ENCODE peak calls at places on chromosomes 12 and 14, in eight cellular contexts. One of them, this sample, is unnamed.

GRCh38 chr12:88472248-88472647 is 108.0 kb downstream of the KITLG start:
- DNase-seq in astrocyte: peak
- DNase-seq in GM23248: peak
- DNase-seq in H7: no peak
- DNase-seq in AG04449: no peak
- DNase-seq in LNCaP clone FGC: no peak
- DNase-seq in HepG2: no peak
- DNase-seq in mammary epithelial cell: no peak
- DNase-seq in this sample: peak

GRCh38 chr12:120466560-120467315 is 2.8 kb downstream of the SRSF9 start:
- DNase-seq in AG04449: no peak
- DNase-seq in H7: no peak
- DNase-seq in LNCaP clone FGC: no peak
- DNase-seq in GM23248: peak
- DNase-seq in HepG2: peak
- DNase-seq in mammary epithelial cell: peak
- DNase-seq in astrocyte: no peak
- DNase-seq in this sample: no peak

GRCh38 chr14:105139212-105139825 is 29.3 kb downstream of the JAG2 start:
- DNase-seq in HepG2: no peak
- DNase-seq in H7: no peak
- DNase-seq in LNCaP clone FGC: no peak
- DNase-seq in AG04449: no peak
- DNase-seq in GM23248: no peak
- DNase-seq in astrocyte: no peak
- DNase-seq in mammary epithelial cell: no peak
- DNase-seq in this sample: no peak

GRCh38 chr14:103825103-103825502 is 22.3 kb downstream of the PPP1R13B start:
- DNase-seq in H7: no peak
- DNase-seq in astrocyte: no peak
- DNase-seq in AG04449: no peak
- DNase-seq in GM23248: no peak
- DNase-seq in HepG2: peak
- DNase-seq in LNCaP clone FGC: no peak
- DNase-seq in mammary epithelial cell: no peak
- DNase-seq in this sample: no peak

GRCh38 chr14:58833634-58834378 is 196.0 kb downstream of the DACT1 start:
- DNase-seq in astrocyte: no peak
- DNase-seq in GM23248: no peak
- DNase-seq in AG04449: no peak
- DNase-seq in HepG2: no peak
- DNase-seq in LNCaP clone FGC: no peak
- DNase-seq in H7: no peak
- DNase-seq in mammary epithelial cell: no peak
- DNase-seq in this sample: no peak

GRCh38 chr12:88663001-88663400 is 82.7 kb upstream of the KITLG start:
- DNase-seq in LNCaP clone FGC: no peak
- DNase-seq in astrocyte: no peak
- DNase-seq in GM23248: peak
- DNase-seq in HepG2: no peak
- DNase-seq in H7: no peak
- DNase-seq in mammary epithelial cell: no peak
- DNase-seq in AG04449: no peak
- DNase-seq in this sample: no peak

GRCh38 chr12:8078916-8079315 is 3.2 kb upstream of the NECAP1 start:
- DNase-seq in HepG2: no peak
- DNase-seq in mammary epithelial cell: no peak
- DNase-seq in AG04449: no peak
- DNase-seq in H7: no peak
- DNase-seq in LNCaP clone FGC: no peak
- DNase-seq in astrocyte: no peak
- DNase-seq in GM23248: no peak
- DNase-seq in this sample: no peak

GRCh38 chr12:94272280-94272679 is 123.9 kb downstream of the PLXNC1 start:
- DNase-seq in AG04449: no peak
- DNase-seq in H7: no peak
- DNase-seq in GM23248: no peak
- DNase-seq in HepG2: no peak
- DNase-seq in astrocyte: no peak
- DNase-seq in LNCaP clone FGC: no peak
- DNase-seq in mammary epithelial cell: no peak
- DNase-seq in this sample: no peak

GRCh38 chr14:64768401-64769095 is 64.3 kb downstream of the PLEKHG3 start:
- DNase-seq in GM23248: no peak
- DNase-seq in astrocyte: no peak
- DNase-seq in mammary epithelial cell: no peak
- DNase-seq in AG04449: no peak
- DNase-seq in HepG2: no peak
- DNase-seq in H7: peak
- DNase-seq in LNCaP clone FGC: no peak
- DNase-seq in this sample: no peak

GRCh38 chr14:84006643-84007137 is 1523.3 kb upstream of the FLRT2 start:
- DNase-seq in GM23248: no peak
- DNase-seq in mammary epithelial cell: no peak
- DNase-seq in H7: no peak
- DNase-seq in astrocyte: no peak
- DNase-seq in AG04449: no peak
- DNase-seq in LNCaP clone FGC: no peak
- DNase-seq in HepG2: no peak
- DNase-seq in this sample: no peak

GRCh38 chr14:103243764-103244737 is 90.0 kb upstream of the EIF5 start:
- DNase-seq in H7: no peak
- DNase-seq in HepG2: peak
- DNase-seq in astrocyte: peak
- DNase-seq in GM23248: no peak
- DNase-seq in LNCaP clone FGC: no peak
- DNase-seq in mammary epithelial cell: peak
- DNase-seq in AG04449: no peak
- DNase-seq in this sample: no peak

GRCh38 chr14:50560929-50561280 is 960 bp downstream of the ATL1 start:
- DNase-seq in mammary epithelial cell: peak
- DNase-seq in HepG2: no peak
- DNase-seq in LNCaP clone FGC: no peak
- DNase-seq in H7: peak
- DNase-seq in astrocyte: peak
- DNase-seq in GM23248: peak
- DNase-seq in AG04449: no peak
- DNase-seq in this sample: no peak

GRCh38 chr12:79206871-79207270 is 342.3 kb downstream of the SYT1 start:
- DNase-seq in H7: no peak
- DNase-seq in mammary epithelial cell: peak
- DNase-seq in GM23248: no peak
- DNase-seq in LNCaP clone FGC: no peak
- DNase-seq in AG04449: no peak
- DNase-seq in HepG2: no peak
- DNase-seq in astrocyte: no peak
- DNase-seq in this sample: no peak

GRCh38 chr12:111469406-111469805 is 63.7 kb downstream of the SH2B3 start:
- DNase-seq in mammary epithelial cell: no peak
- DNase-seq in HepG2: no peak
- DNase-seq in astrocyte: no peak
- DNase-seq in AG04449: no peak
- DNase-seq in GM23248: peak
- DNase-seq in LNCaP clone FGC: no peak
- DNase-seq in H7: no peak
- DNase-seq in this sample: no peak

GRCh38 chr14:90968025-90968424 is 92.4 kb downstream of the RPS6KA5 start:
- DNase-seq in mammary epithelial cell: no peak
- DNase-seq in H7: no peak
- DNase-seq in AG04449: no peak
- DNase-seq in astrocyte: peak
- DNase-seq in LNCaP clone FGC: no peak
- DNase-seq in GM23248: peak
- DNase-seq in HepG2: no peak
- DNase-seq in this sample: no peak

GRCh38 chr14:76456200-76456599 is 80.3 kb downstream of the ESRRB start:
- DNase-seq in HepG2: peak
- DNase-seq in astrocyte: no peak
- DNase-seq in AG04449: no peak
- DNase-seq in mammary epithelial cell: peak
- DNase-seq in H7: peak
- DNase-seq in LNCaP clone FGC: no peak
- DNase-seq in GM23248: peak
- DNase-seq in this sample: no peak

GRCh38 chr12:132146098-132146497 is 1.8 kb downstream of the NOC4L start:
- DNase-seq in astrocyte: no peak
- DNase-seq in LNCaP clone FGC: no peak
- DNase-seq in HepG2: no peak
- DNase-seq in GM23248: no peak
- DNase-seq in mammary epithelial cell: no peak
- DNase-seq in AG04449: no peak
- DNase-seq in H7: no peak
- DNase-seq in this sample: no peak
- H3K4me3 ChIP-seq in astrocyte: no peak
- H3K4me3 ChIP-seq in LNCaP clone FGC: no peak
- H3K4me3 ChIP-seq in HepG2: no peak
- H3K4me3 ChIP-seq in GM23248: no peak
- H3K4me3 ChIP-seq in mammary epithelial cell: no peak
- H3K4me3 ChIP-seq in AG04449: no peak
- H3K4me3 ChIP-seq in H7: no peak
- H3K4me3 ChIP-seq in this sample: no peak

GRCh38 chr12:62581288-62582064 is 114.8 kb downstream of the MON2 start:
- DNase-seq in HepG2: peak
- DNase-seq in mammary epithelial cell: peak
- DNase-seq in AG04449: no peak
- DNase-seq in LNCaP clone FGC: peak
- DNase-seq in astrocyte: peak
- DNase-seq in H7: peak
- DNase-seq in GM23248: peak
- DNase-seq in this sample: no peak

GRCh38 chr12:62576503-62576902 is 109.9 kb downstream of the MON2 start:
- DNase-seq in HepG2: no peak
- DNase-seq in mammary epithelial cell: no peak
- DNase-seq in H7: no peak
- DNase-seq in AG04449: no peak
- DNase-seq in GM23248: no peak
- DNase-seq in LNCaP clone FGC: no peak
- DNase-seq in astrocyte: no peak
- DNase-seq in this sample: no peak

GRCh38 chr12:62586850-62587249 is 120.2 kb downstream of the MON2 start:
- DNase-seq in LNCaP clone FGC: no peak
- DNase-seq in HepG2: no peak
- DNase-seq in AG04449: no peak
- DNase-seq in astrocyte: no peak
- DNase-seq in mammary epithelial cell: no peak
- DNase-seq in H7: no peak
- DNase-seq in GM23248: no peak
- DNase-seq in this sample: no peak

GRCh38 chr12:62584619-62585018 is 118.0 kb downstream of the MON2 start:
- DNase-seq in GM23248: no peak
- DNase-seq in LNCaP clone FGC: no peak
- DNase-seq in mammary epithelial cell: no peak
- DNase-seq in AG04449: no peak
- DNase-seq in H7: no peak
- DNase-seq in astrocyte: no peak
- DNase-seq in HepG2: no peak
- DNase-seq in this sample: no peak

DNA sequence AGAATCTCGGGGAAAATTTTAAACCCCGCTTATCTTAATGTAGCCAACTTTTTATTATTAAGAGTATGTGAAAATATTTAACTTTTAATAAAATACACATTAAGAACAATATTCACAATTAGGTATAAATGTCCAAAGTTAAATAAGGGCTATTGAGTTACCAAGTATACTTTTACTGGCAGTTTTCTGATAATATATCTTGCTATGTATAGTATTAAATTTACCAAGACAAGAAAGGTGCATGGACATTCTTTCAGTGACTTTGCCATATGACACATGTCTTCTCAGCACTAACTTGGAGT is 115.4 kb downstream of the MON2 start:
- DNase-seq in astrocyte: no peak
- DNase-seq in GM23248: no peak
- DNase-seq in AG04449: no peak
- DNase-seq in HepG2: no peak
- DNase-seq in H7: no peak
- DNase-seq in mammary epithelial cell: no peak
- DNase-seq in LNCaP clone FGC: no peak
- DNase-seq in this sample: no peak
- H3K4me3 ChIP-seq in astrocyte: no peak
- H3K4me3 ChIP-seq in GM23248: no peak
- H3K4me3 ChIP-seq in AG04449: no peak
- H3K4me3 ChIP-seq in HepG2: no peak
- H3K4me3 ChIP-seq in H7: no peak
- H3K4me3 ChIP-seq in mammary epithelial cell: no peak
- H3K4me3 ChIP-seq in LNCaP clone FGC: no peak
- H3K4me3 ChIP-seq in this sample: no peak

DNA sequence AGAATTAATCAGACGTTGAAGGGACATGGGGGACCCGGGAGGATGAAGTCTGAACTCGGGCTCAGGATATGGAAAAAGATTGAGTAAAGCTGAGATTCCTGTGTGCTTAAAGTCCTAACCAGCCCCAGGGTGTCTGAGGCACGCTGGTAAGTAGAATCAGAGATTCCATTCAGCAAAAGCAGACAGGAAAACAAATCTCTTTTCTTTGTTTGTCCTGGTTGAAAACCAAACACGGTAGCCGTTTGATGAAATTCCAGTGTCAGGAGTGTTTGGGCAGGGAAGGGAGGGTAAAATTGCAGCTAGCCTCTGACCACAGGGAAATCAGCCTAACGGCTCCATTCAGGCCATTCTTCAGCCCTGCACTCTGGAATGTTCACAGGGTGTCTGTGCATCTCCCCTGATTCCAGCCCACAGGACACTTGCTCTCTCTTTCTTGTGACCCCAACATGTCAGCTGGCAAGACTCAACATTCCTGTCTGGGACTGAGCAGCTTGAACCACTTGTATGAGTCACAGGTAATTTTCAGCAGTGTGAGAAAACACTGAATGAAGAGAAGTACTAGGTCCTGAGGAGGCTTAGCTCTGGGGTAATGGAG is 31.0 kb downstream of the NINJ2 start:
- DNase-seq in LNCaP clone FGC: peak
- DNase-seq in GM23248: peak
- DNase-seq in AG04449: peak
- DNase-seq in astrocyte: peak
- DNase-seq in H7: peak
- DNase-seq in HepG2: peak
- DNase-seq in mammary epithelial cell: peak
- DNase-seq in this sample: peak
- H3K4me3 ChIP-seq in LNCaP clone FGC: no peak
- H3K4me3 ChIP-seq in GM23248: peak
- H3K4me3 ChIP-seq in AG04449: peak
- H3K4me3 ChIP-seq in astrocyte: no peak
- H3K4me3 ChIP-seq in H7: no peak
- H3K4me3 ChIP-seq in HepG2: peak
- H3K4me3 ChIP-seq in mammary epithelial cell: peak
- H3K4me3 ChIP-seq in this sample: peak

GRCh38 chr12:18294889-18295288 is 33.6 kb downstream of the PIK3C2G start:
- DNase-seq in astrocyte: no peak
- DNase-seq in AG04449: no peak
- DNase-seq in HepG2: no peak
- DNase-seq in LNCaP clone FGC: no peak
- DNase-seq in GM23248: no peak
- DNase-seq in H7: no peak
- DNase-seq in mammary epithelial cell: no peak
- DNase-seq in this sample: no peak

GRCh38 chr12:18297883-18298282 is 36.6 kb downstream of the PIK3C2G start:
- DNase-seq in LNCaP clone FGC: no peak
- DNase-seq in GM23248: no peak
- DNase-seq in AG04449: no peak
- DNase-seq in HepG2: no peak
- DNase-seq in astrocyte: no peak
- DNase-seq in H7: no peak
- DNase-seq in mammary epithelial cell: no peak
- DNase-seq in this sample: no peak

GRCh38 chr12:18296201-18296908 is 35.0 kb downstream of the PIK3C2G start:
- DNase-seq in H7: no peak
- DNase-seq in LNCaP clone FGC: no peak
- DNase-seq in mammary epithelial cell: peak
- DNase-seq in GM23248: peak
- DNase-seq in HepG2: no peak
- DNase-seq in astrocyte: no peak
- DNase-seq in AG04449: no peak
- DNase-seq in this sample: no peak

GRCh38 chr12:18296909-18297280 is 35.6 kb downstream of the PIK3C2G start:
- DNase-seq in HepG2: no peak
- DNase-seq in astrocyte: no peak
- DNase-seq in AG04449: no peak
- DNase-seq in LNCaP clone FGC: no peak
- DNase-seq in H7: no peak
- DNase-seq in GM23248: no peak
- DNase-seq in mammary epithelial cell: peak
- DNase-seq in this sample: no peak
- H3K4me3 ChIP-seq in HepG2: no peak
- H3K4me3 ChIP-seq in astrocyte: no peak
- H3K4me3 ChIP-seq in AG04449: no peak
- H3K4me3 ChIP-seq in LNCaP clone FGC: no peak
- H3K4me3 ChIP-seq in H7: no peak
- H3K4me3 ChIP-seq in GM23248: peak
- H3K4me3 ChIP-seq in mammary epithelial cell: peak
- H3K4me3 ChIP-seq in this sample: no peak